ENCODE peak calls at places on chromosomes 5 and 9, in four cellular contexts. R is stimulated activated naive CD8-positive, alpha-beta T cell treated with anti-CD3 and anti-CD28 coated beads, Interleukin-15, amount 100 ng/mL, for 72 hours; S is Calu3; X is ACHN. O is an unnamed sample.

GRCh38 chr9:127953768-127954505 is 16.3 kb upstream of the DPM2 start:
- DNase-seq in R (no peak), S (no peak), X (no peak), O (no peak)

GRCh38 chr9:18208166-18209059 is 265.5 kb upstream of the ADAMTSL1 start:
- DNase-seq in R (no peak), S (peak; percentile 58), X (peak; percentile 50), O (no peak)

GRCh38 chr9:1285526-1285925 is 235.4 kb downstream of the DMRT2 start:
- DNase-seq in X (no peak), R (no peak), S (no peak), O (no peak)

GRCh38 chr5:10338996-10339903 is 14.2 kb upstream of the MARCHF6 start:
- DNase-seq in S (no peak), R (no peak), X (no peak), O (no peak)

GRCh38 chr9:93575706-93576295 is 583 bp upstream of the PHF2 start:
- DNase-seq in S (no peak), X (peak; percentile 21), R (peak; percentile 55), O (peak; percentile 2)

GRCh38 chr5:123088031-123088805 is 823 bp upstream of the PRDM6 start:
- DNase-seq in R (no peak), X (no peak), S (peak; percentile 25), O (no peak)

GRCh38 chr9:35598863-35599590 is 6.0 kb upstream of the TESK1 start:
- DNase-seq in R (no peak), S (no peak), X (no peak), O (no peak)

GRCh38 chr5:61167382-61167781 is 5.1 kb upstream of the SMIM15 start:
- DNase-seq in R (no peak), X (peak; percentile 41), S (peak; percentile 37), O (no peak)

GRCh38 chr9:137494104-137494544 is 35.0 kb upstream of the NSMF start:
- DNase-seq in X (no peak), S (no peak), R (no peak), O (no peak)

GRCh38 chr5:27682600-27682999 is 644.2 kb upstream of the CDH9 start:
- DNase-seq in X (peak; percentile 22), R (no peak), S (peak; percentile 0), O (no peak)

GRCh38 chr5:154267516-154267915 is 77.0 kb downstream of the GALNT10 start:
- DNase-seq in X (no peak), R (no peak), S (no peak), O (no peak)

GRCh38 chr5:4640793-4641192 is 499.3 kb upstream of the ADAMTS16 start:
- DNase-seq in X (no peak), R (no peak), S (no peak), O (no peak)

GRCh38 chr9:110875275-110875674 is 163.0 kb downstream of the LPAR1 start:
- DNase-seq in R (no peak), X (no peak), S (no peak), O (no peak)

GRCh38 chr9:84711936-84712335 is 42.4 kb downstream of the NTRK2 start:
- DNase-seq in R (no peak), S (peak; percentile 82), X (no peak), O (no peak)

GRCh38 chr9:113222482-113222841 is 1.1 kb downstream of the SLC31A1 start:
- DNase-seq in R (no peak), S (no peak), X (peak; percentile 17), O (no peak)

GRCh38 chr5:59547731-59548130 is 345.8 kb downstream of the PDE4D start:
- DNase-seq in S (no peak), R (no peak), X (peak; percentile 45), O (no peak)

GRCh38 chr9:123637940-123638634 is 282.1 kb downstream of the CRB2 start:
- DNase-seq in S (no peak), X (no peak), R (peak; percentile 36), O (peak; percentile 31)